ENCODE peak calls at places on chromosomes 5 and 9, in six cellular contexts. Z is prostate gland, N is sigmoid colon, C is Panc1, R is HCT116, D is stomach. L is an unnamed sample.

GRCh38 chr5:149780043-149780737 is 50.1 kb downstream of the PPARGC1B start:
- DNase-seq in Z (no peak), N (no peak), C (no peak), R (no peak), D (no peak), L (no peak)

GRCh38 chr5:168401880-168402279 is 84.4 kb upstream of the RARS1 start:
- DNase-seq in Z (peak; percentile 75), N (no peak), C (no peak), R (no peak), D (peak; percentile 34), L (peak; percentile 36)

GRCh38 chr9:114186091-114186792 is 30.9 kb downstream of the COL27A1 start:
- DNase-seq in Z (no peak), N (no peak), C (no peak), R (no peak), D (no peak), L (peak; percentile 65)

GRCh38 chr5:19616821-19617220 is 371.2 kb downstream of the CDH18 start:
- DNase-seq in Z (no peak), N (no peak), C (no peak), R (no peak), D (no peak), L (no peak)

GRCh38 chr5:147859962-147860640 is 18.4 kb upstream of the SCGB3A2 start:
- DNase-seq in Z (no peak), N (no peak), C (no peak), R (no peak), D (no peak), L (no peak)

GRCh38 chr5:157290156-157290980 is 24.4 kb downstream of the CYFIP2 start:
- DNase-seq in Z (no peak), N (no peak), C (no peak), R (no peak), D (no peak), L (no peak)

GRCh38 chr5:142324377-142324870 is 397 bp downstream of the SPRY4 start:
- DNase-seq in Z (no peak), N (peak; percentile 69), C (no peak), R (no peak), D (no peak), L (no peak)

GRCh38 chr9:76419782-76420380 is 25.7 kb upstream of the RFK start:
- DNase-seq in Z (no peak), N (no peak), C (no peak), R (peak; percentile 21), D (no peak), L (no peak)

GRCh38 chr5:72767289-72768010 is 49.0 kb upstream of the TNPO1 start:
- DNase-seq in Z (peak; percentile 55), N (no peak), C (no peak), R (no peak), D (no peak), L (no peak)

GRCh38 chr5:139190125-139190524 is 8.0 kb downstream of the SIL1 start:
- DNase-seq in Z (no peak), N (peak; percentile 27), C (no peak), R (no peak), D (no peak), L (no peak)

GRCh38 chr5:50667079-50667652 is 729 bp downstream of the PARP8 start:
- DNase-seq in Z (peak; percentile 48), N (peak; percentile 81), C (no peak), R (no peak), D (peak; percentile 63), L (peak; percentile 94)

GRCh38 chr5:110785356-110785755 is 46.5 kb downstream of the SLC25A46 start:
- DNase-seq in Z (no peak), N (no peak), C (no peak), R (no peak), D (no peak), L (no peak)

GRCh38 chr5:61089351-61089750 is 72.9 kb downstream of the SMIM15 start:
- DNase-seq in Z (no peak), N (no peak), C (no peak), R (no peak), D (no peak), L (no peak)

GRCh38 chr9:133881671-133882381 is 110.3 kb downstream of the VAV2 start:
- DNase-seq in Z (peak; percentile 70), N (no peak), C (no peak), R (no peak), D (no peak), L (no peak)

GRCh38 chr9:91301161-91301560 is 60.6 kb downstream of the AUH start:
- DNase-seq in Z (no peak), N (peak; percentile 79), C (no peak), R (peak; percentile 23), D (no peak), L (no peak)

GRCh38 chr9:8078641-8079140 is 279.1 kb upstream of the DMAC1 start:
- DNase-seq in Z (no peak), N (no peak), C (no peak), R (no peak), D (no peak), L (no peak)

GRCh38 chr9:19102181-19102630 is 498 bp downstream of the HAUS6 start:
- DNase-seq in Z (no peak), N (peak; percentile 72), C (no peak), R (no peak), D (no peak), L (peak; percentile 92)

GRCh38 chr5:158819840-158820620 is 279.7 kb downstream of the EBF1 start:
- DNase-seq in Z (no peak), N (no peak), C (no peak), R (no peak), D (no peak), L (no peak)

GRCh38 chr5:95930541-95930940 is 31.1 kb downstream of the ELL2 start:
- DNase-seq in Z (no peak), N (no peak), C (no peak), R (no peak), D (no peak), L (no peak)

GRCh38 chr5:176629853-176630680 is at the start of the genes EIF4E1B and SNCB:
- DNase-seq in Z (no peak), N (no peak), C (no peak), R (no peak), D (no peak), L (peak; percentile 89)

GRCh38 chr9:127926961-127927456 is 3.6 kb downstream of the PIP5KL1 start:
- DNase-seq in Z (no peak), N (no peak), C (no peak), R (no peak), D (no peak), L (no peak)

GRCh38 chr5:144436007-144436406 is 265.3 kb downstream of the KCTD16 start:
- DNase-seq in Z (no peak), N (no peak), C (no peak), R (no peak), D (no peak), L (no peak)

GRCh38 chr5:154311362-154311761 is 120.8 kb downstream of the GALNT10 start:
- DNase-seq in Z (no peak), N (no peak), C (no peak), R (no peak), D (no peak), L (no peak)

GRCh38 chr9:134886413-134886913 is 5.9 kb downstream of the FCN2 start:
- DNase-seq in Z (no peak), N (no peak), C (no peak), R (no peak), D (no peak), L (no peak)

GRCh38 chr9:134887686-134888602 is 7.3 kb downstream of the FCN2 start:
- DNase-seq in Z (no peak), N (no peak), C (no peak), R (no peak), D (peak; percentile 19), L (no peak)

GRCh38 chr9:134885647-134886412 is 5.2 kb downstream of the FCN2 start:
- DNase-seq in Z (no peak), N (no peak), C (no peak), R (no peak), D (no peak), L (no peak)

GRCh38 chr9:134888603-134889195 is 8.1 kb downstream of the FCN2 start:
- DNase-seq in Z (no peak), N (no peak), C (no peak), R (no peak), D (peak; percentile 19), L (no peak)

GRCh38 chr9:134887219-134887618 is 6.6 kb downstream of the FCN2 start:
- DNase-seq in Z (no peak), N (no peak), C (no peak), R (no peak), D (no peak), L (no peak)
- TF ChIP-seq POLR2AphosphoS5 in Z (no peak), N (no peak), C (no peak), R (no peak), D (no peak), L (no peak)

GRCh38 chr5:78526049-78526525 is 122.5 kb downstream of the LHFPL2 start:
- DNase-seq in Z (no peak), N (no peak), C (no peak), R (no peak), D (no peak), L (no peak)

GRCh38 chr5:78523314-78524193 is 125.0 kb downstream of the LHFPL2 start:
- DNase-seq in Z (no peak), N (no peak), C (no peak), R (no peak), D (no peak), L (no peak)

GRCh38 chr5:78530342-78531096 is 118.1 kb downstream of the LHFPL2 start:
- DNase-seq in Z (no peak), N (no peak), C (no peak), R (no peak), D (no peak), L (no peak)

GRCh38 chr5:78527054-78527884 is 121.3 kb downstream of the LHFPL2 start:
- DNase-seq in Z (no peak), N (peak; percentile 92), C (no peak), R (no peak), D (no peak), L (no peak)

GRCh38 chr5:78527925-78528324 is 120.6 kb downstream of the LHFPL2 start:
- DNase-seq in Z (no peak), N (no peak), C (no peak), R (no peak), D (no peak), L (no peak)
- H3K4me1 ChIP-seq in Z (no peaks in the 10 kb centered on the region), N (no peaks in the 10 kb centered on the region), C (no peaks in the 10 kb centered on the region), R (no peaks in the 10 kb centered on the region), D (peaks cover 15% of the 10 kb centered on the region), L (no peaks in the 10 kb centered on the region)

GRCh38 chr5:58187473-58188286 is 272.2 kb downstream of the PLK2 start:
- DNase-seq in Z (no peak), N (no peak), C (no peak), R (no peak), D (no peak), L (no peak)
- H3K4me3 ChIP-seq in Z (no peak overlapping the region), N (no peak overlapping the region), C (peak overlapping the region; percentile 31), R (peak overlapping the region; percentile 34), D (no peak overlapping the region), L (no peak overlapping the region)

GRCh38 chr9:95017661-95018060 is 291.2 kb downstream of the AOPEP start:
- DNase-seq in Z (no peak), N (no peak), C (no peak), R (no peak), D (no peak), L (no peak)

GRCh38 chr9:95021166-95021886 is 294.8 kb downstream of the AOPEP start:
- DNase-seq in Z (no peak), N (no peak), C (no peak), R (no peak), D (no peak), L (no peak)

GRCh38 chr9:95015569-95015968 is 289.1 kb downstream of the AOPEP start:
- DNase-seq in Z (no peak), N (no peak), C (no peak), R (no peak), D (no peak), L (no peak)

GRCh38 chr9:95017062-95017461 is 290.6 kb downstream of the AOPEP start:
- DNase-seq in Z (no peak), N (no peak), C (no peak), R (no peak), D (no peak), L (no peak)

GRCh38 chr9:95018099-95018927 is 291.8 kb downstream of the AOPEP start:
- DNase-seq in Z (peak; percentile 55), N (peak; percentile 72), C (peak; percentile 66), R (peak; percentile 32), D (no peak), L (no peak)
- TF ChIP-seq POLR2AphosphoS5 in Z (peak; percentile 54), N (peak; percentile 18), C (no peak), R (no peak), D (no peak), L (no peak)